ENCODE peak calls at places on chromosomes 4 and X, in ten cellular contexts. T, W, F, P, Q, X, B, V, S and L are unnamed samples.

GRCh38 chrX:131747173-131747572 is 203.3 kb downstream of the OR13H1 start:
- DNase-seq in T (no peak), W (no peak), F (no peak), P (no peak), Q (peak; percentile 81), X (peak; percentile 91), B (peak; percentile 17), V (peak; percentile 39), S (no peak), L (no peak)

GRCh38 chrX:124406294-124407013 is 60.1 kb downstream of the SH2D1A start:
- DNase-seq in T (no peak), W (peak; percentile 65), F (peak; percentile 60), P (peak; percentile 54), Q (peak; percentile 81), X (peak; percentile 93), B (no peak), V (peak; percentile 55), S (peak; percentile 38), L (peak; percentile 66)

GRCh38 chrX:134737061-134737460 is 78.8 kb upstream of the PLAC1 start:
- DNase-seq in T (no peak), W (no peak), F (no peak), P (peak; percentile 75), Q (no peak), X (no peak), B (no peak), V (no peak), S (no peak), L (no peak)

GRCh38 chr4:186669159-186669720 is 54.4 kb downstream of the FAT1 start:
- DNase-seq in T (peak; percentile 63), W (peak; percentile 73), F (peak; percentile 41), P (peak; percentile 67), Q (peak; percentile 85), X (peak; percentile 59), B (peak; percentile 56), V (peak; percentile 36), S (no peak), L (no peak)

GRCh38 chrX:153642313-153642654 is 4.7 kb upstream of the DUSP9 start:
- DNase-seq in T (peak; percentile 39), W (peak; percentile 41), F (peak; percentile 74), P (no peak), Q (no peak), X (no peak), B (no peak), V (peak; percentile 75), S (no peak), L (no peak)

GRCh38 chrX:2928127-2928582 is 984 bp downstream of the ARSD start:
- DNase-seq in T (peak; percentile 91), W (peak; percentile 82), F (peak; percentile 85), P (no peak), Q (no peak), X (no peak), B (peak; percentile 28), V (peak; percentile 80), S (no peak), L (no peak)

GRCh38 chrX:97159916-97160800 is 276.4 kb downstream of the RPA4 start:
- DNase-seq in T (no peak), W (peak; percentile 17), F (peak; percentile 55), P (no peak), Q (no peak), X (no peak), B (no peak), V (no peak), S (no peak), L (no peak)

GRCh38 chrX:153539979-153540358 is 22.5 kb downstream of the ATP2B3 start:
- DNase-seq in T (no peak), W (no peak), F (no peak), P (no peak), Q (no peak), X (no peak), B (no peak), V (no peak), S (no peak), L (no peak)

GRCh38 chrX:40130207-40130606 is 32.4 kb upstream of the BCOR start:
- DNase-seq in T (no peak), W (no peak), F (no peak), P (peak; percentile 80), Q (peak; percentile 67), X (peak; percentile 53), B (no peak), V (no peak), S (no peak), L (no peak)

GRCh38 chrX:45850775-45851433 is 650.2 kb upstream of the DIPK2B start:
- DNase-seq in T (peak; percentile 30), W (peak; percentile 19), F (peak; percentile 63), P (peak; percentile 51), Q (peak; percentile 44), X (peak; percentile 37), B (no peak), V (peak; percentile 8), S (no peak), L (peak; percentile 8)

GRCh38 chrX:8783100-8784098 is 17.8 kb downstream of the FAM9A start:
- DNase-seq in T (peak; percentile 72), W (peak; percentile 79), F (peak; percentile 8), P (no peak), Q (no peak), X (peak; percentile 23), B (no peak), V (peak; percentile 41), S (peak; percentile 24), L (no peak)

GRCh38 chrX:73447311-73447794 is 500 bp downstream of the CDX4 start:
- DNase-seq in T (peak; percentile 73), W (peak; percentile 72), F (peak; percentile 61), P (no peak), Q (no peak), X (no peak), B (no peak), V (no peak), S (no peak), L (no peak)

GRCh38 chr4:165208322-165208652 is 926 bp downstream of the KLHL2 start:
- DNase-seq in T (no peak), W (no peak), F (no peak), P (no peak), Q (no peak), X (no peak), B (no peak), V (no peak), S (no peak), L (no peak)

GRCh38 chr4:2259036-2259540 is 2.8 kb downstream of the MXD4 start:
- DNase-seq in T (no peak), W (no peak), F (no peak), P (no peak), Q (no peak), X (no peak), B (no peak), V (no peak), S (no peak), L (no peak)

GRCh38 chrX:150086371-150086770 is 148.1 kb upstream of the EOLA2 start:
- DNase-seq in T (no peak), W (no peak), F (no peak), P (no peak), Q (no peak), X (no peak), B (no peak), V (peak; percentile 5), S (no peak), L (no peak)

GRCh38 chrX:338836-339400 is 20.3 kb upstream of the GTPBP6 start:
- DNase-seq in T (no peak), W (no peak), F (no peak), P (no peak), Q (no peak), X (no peak), B (no peak), V (no peak), S (no peak), L (no peak)

GRCh38 chrX:39874202-39874816 is 223.4 kb downstream of the BCOR start:
- DNase-seq in T (no peak), W (no peak), F (no peak), P (no peak), Q (peak; percentile 54), X (peak; percentile 74), B (no peak), V (no peak), S (no peak), L (no peak)

GRCh38 chr4:39118034-39118658 is 56.1 kb downstream of the KLHL5 start:
- DNase-seq in T (no peak), W (no peak), F (no peak), P (no peak), Q (no peak), X (no peak), B (no peak), V (no peak), S (no peak), L (no peak)

GRCh38 chr4:77155631-77156345 is 1.2 kb upstream of the CCNG2 start:
- DNase-seq in T (no peak), W (peak; percentile 62), F (no peak), P (no peak), Q (no peak), X (no peak), B (no peak), V (no peak), S (no peak), L (no peak)
- H2AFZ ChIP-seq in T (peak overlapping the region; percentile 91), W (no peak overlapping the region), F (peak overlapping the region; percentile 18), P (no peak overlapping the region), Q (peak overlapping the region; percentile 86), X (peak overlapping the region; percentile 85), B (no peak overlapping the region), V (peak overlapping the region; percentile 97), S (peak overlapping the region; percentile 87), L (peak overlapping the region; percentile 48)

DNA sequence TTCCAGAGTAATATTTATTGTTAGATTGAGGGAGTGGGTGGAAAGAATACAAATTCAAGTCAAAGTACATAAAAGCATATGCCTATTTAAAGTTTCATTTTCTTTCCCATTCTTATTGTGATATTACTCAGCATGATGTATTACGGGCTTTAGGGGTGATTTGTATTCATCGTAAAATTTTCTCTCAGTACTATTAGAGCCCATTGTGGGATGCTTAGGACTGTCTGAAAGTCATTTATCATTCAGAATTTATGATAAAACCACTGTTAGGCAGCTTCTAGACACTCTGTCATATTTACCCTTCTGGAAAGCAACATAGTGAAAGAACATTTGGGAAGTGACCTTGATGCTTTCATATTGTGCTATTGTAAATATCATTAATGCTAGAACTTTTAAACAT is 45.9 kb downstream of the AGA start:
- DNase-seq in T (no peak), W (no peak), F (no peak), P (no peak), Q (no peak), X (no peak), B (no peak), V (no peak), S (no peak), L (no peak)
- H3K4me2 ChIP-seq in T (no peak overlapping the region), W (no peak overlapping the region), F (no peak overlapping the region), P (no peak overlapping the region), Q (no peak overlapping the region), X (no peak overlapping the region), B (no peak overlapping the region), V (no peak overlapping the region), S (no peak overlapping the region), L (no peak overlapping the region)

GRCh38 chr4:8004066-8004465 is 64.4 kb upstream of the AFAP1 start:
- DNase-seq in T (no peak), W (no peak), F (no peak), P (no peak), Q (no peak), X (no peak), B (no peak), V (no peak), S (no peak), L (no peak)
- H2AFZ ChIP-seq in T (no peak overlapping the region), W (no peak overlapping the region), F (no peak overlapping the region), P (no peak overlapping the region), Q (no peak overlapping the region), X (no peak overlapping the region), B (no peak overlapping the region), V (no peak overlapping the region), S (no peak overlapping the region), L (no peak overlapping the region)

GRCh38 chr4:19684079-19684478 is 567.6 kb upstream of the SLIT2 start:
- DNase-seq in T (no peak), W (no peak), F (no peak), P (no peak), Q (no peak), X (no peak), B (no peak), V (no peak), S (no peak), L (no peak)
- H3K4me2 ChIP-seq in T (no peak overlapping the region), W (no peak overlapping the region), F (no peak overlapping the region), P (no peak overlapping the region), Q (no peak overlapping the region), X (no peak overlapping the region), B (no peak overlapping the region), V (no peak overlapping the region), S (no peak overlapping the region), L (no peak overlapping the region)